ENCODE peak calls at places on chromosomes 13 and 19, in eight cellular contexts. M is stimulated activated naive B cell treated with anti-CD40 and anti-IgM and Interleukin-4, amounts not matched to agents 10 μg/mL and 1 μg/mL and 100 μg/mL, for 72 hours; C is NCI-H1105; L is HuH-7.5; U is HS-27A; Y is OCI-LY7; H is stimulated activated CD8-positive, alpha-beta memory T cell treated with anti-CD3 and anti-CD28 coated beads, Interleukin-4, amount 100 ng/mL, for 1 hour; J is left lobe of liver. W is an unnamed sample.

GRCh38 chr19:5358173-5358800 is 17.7 kb upstream of the PTPRS start:
- DNase-seq in Y (no peak), M (no peak), H (no peak), U (no peak), J (no peak), L (no peak), C (no peak), W (no peak)

GRCh38 chr13:74895042-74895811 is 586.7 kb downstream of the TBC1D4 start:
- DNase-seq in Y (no peak), J (no peak), M (no peak), C (no peak), L (no peak), U (no peak), H (no peak), W (no peak)

GRCh38 chr19:30406220-30406944 is 34.2 kb downstream of the ZNF536 start:
- DNase-seq in U (no peak), L (peak; percentile 23), H (no peak), J (no peak), Y (no peak), C (no peak), M (no peak), W (peak; percentile 69)

GRCh38 chr13:30998548-30999140 is 66.2 kb downstream of the TEX26 start:
- DNase-seq in J (no peak), Y (no peak), M (no peak), L (no peak), H (no peak), U (no peak), C (peak; percentile 36), W (no peak)

GRCh38 chr19:42115705-42116104 is 16.5 kb downstream of the POU2F2 start:
- DNase-seq in Y (peak; percentile 53), C (no peak), H (no peak), M (no peak), J (no peak), U (no peak), L (no peak), W (no peak)

GRCh38 chr13:27954406-27954851 is 14.7 kb downstream of the CDX2 start:
- DNase-seq in J (peak; percentile 74), H (no peak), U (no peak), C (no peak), Y (no peak), L (no peak), M (no peak), W (peak; percentile 21)

GRCh38 chr13:90103099-90103784 is 1244.2 kb upstream of the MIR17HG start:
- DNase-seq in C (no peak), L (no peak), U (no peak), Y (no peak), M (no peak), J (no peak), H (no peak), W (no peak)

GRCh38 chr13:41919741-41920487 is 41.0 kb downstream of the VWA8 start:
- DNase-seq in H (no peak), J (no peak), C (peak; percentile 40), M (no peak), Y (peak; percentile 73), U (no peak), L (no peak), W (no peak)

GRCh38 chr19:12139309-12139708 is 841 bp downstream of the ZNF20 start:
- DNase-seq in L (no peak), Y (no peak), H (no peak), J (no peak), C (no peak), U (no peak), M (no peak), W (no peak)

GRCh38 chr13:28179974-28180373 is 41.6 kb downstream of the PAN3 start:
- DNase-seq in L (no peak), Y (no peak), C (no peak), J (no peak), H (no peak), U (no peak), M (no peak), W (no peak)

GRCh38 chr13:47033216-47033615 is 136.4 kb upstream of the HTR2A start:
- DNase-seq in M (no peak), U (no peak), H (no peak), J (no peak), Y (no peak), C (no peak), L (no peak), W (no peak)

GRCh38 chr19:45187421-45188100 is 9.0 kb downstream of the BLOC1S3 start:
- DNase-seq in J (no peak), Y (peak; percentile 83), H (no peak), C (peak; percentile 58), L (peak; percentile 63), M (no peak), U (no peak), W (peak; percentile 49)

W was measured in A549.